ENCODE peak calls at places on chromosomes 3 and 15, in four cellular contexts. A, O, F and C are unnamed samples.

GRCh38 chr3:27659279-27660021 is 62.7 kb downstream of the EOMES start:
- DNase-seq in F (peak; percentile 33), O (peak; percentile 46), A (peak; percentile 53), C (peak; percentile 56)

GRCh38 chr3:71168961-71169411 is 414.5 kb downstream of the FOXP1 start:
- DNase-seq in O (no peak), A (no peak), F (no peak), C (no peak)

GRCh38 chr3:116135462-116135861 is 309.8 kb downstream of the LSAMP start:
- DNase-seq in A (no peak), O (peak; percentile 28), F (no peak), C (peak; percentile 73)

GRCh38 chr3:16338124-16338523 is 73.1 kb downstream of the OXNAD1 start:
- DNase-seq in F (peak; percentile 69), O (no peak), A (no peak), C (peak; percentile 27)

GRCh38 chr3:147393261-147393964 is 12.9 kb downstream of the ZIC4 start:
- DNase-seq in F (no peak), A (no peak), O (no peak), C (no peak)

GRCh38 chr15:36595625-36596024 is 16.2 kb downstream of the CDIN1 start:
- DNase-seq in F (no peak), O (no peak), A (no peak), C (no peak)

GRCh38 chr3:65902304-65902793 is 136.4 kb downstream of the MAGI1 start:
- DNase-seq in O (no peak), A (peak; percentile 43), F (no peak), C (no peak)

GRCh38 chr3:187296915-187297314 is 5.4 kb upstream of the MASP1 start:
- DNase-seq in F (no peak), O (no peak), A (no peak), C (no peak)

GRCh38 chr3:43695443-43695842 is 4.7 kb downstream of the ABHD5 start:
- DNase-seq in O (no peak), F (no peak), A (no peak), C (peak; percentile 26)

GRCh38 chr3:65245133-65246076 is 557.6 kb upstream of the ADAMTS9 start:
- DNase-seq in A (no peak), F (no peak), O (no peak), C (peak; percentile 35)

GRCh38 chr3:78765671-78766485 is 1001.9 kb downstream of the ROBO1 start:
- DNase-seq in O (no peak), F (no peak), A (no peak), C (no peak)

GRCh38 chr15:78162038-78162437 is 12.9 kb downstream of the IDH3A start:
- DNase-seq in A (no peak), O (no peak), F (peak; percentile 40), C (no peak)

GRCh38 chr3:36867810-36868209 is 77.0 kb downstream of the TRANK1 start:
- DNase-seq in A (no peak), F (no peak), O (no peak), C (no peak)

GRCh38 chr15:48855501-48856440 is 22.2 kb upstream of the EID1 start:
- DNase-seq in F (no peak), O (peak; percentile 34), A (no peak), C (peak; percentile 70)

GRCh38 chr15:33111051-33111451 is 83.5 kb downstream of the FMN1 start:
- DNase-seq in A (no peak), O (no peak), F (no peak), C (no peak)